ENCODE peak calls at places on chromosomes 1 and 21, in six cellular contexts. L, X, V, P, J and W are unnamed samples.
A peak's percentile ranks its signal among the peaks of the same experiment; 100 is the strongest.

GRCh38 chr21:26845066-26845749 is at the start of gene ADAMTS1:
- DNase-seq in L (peak; percentile 79), X (no peak), V (no peak), P (no peak), J (peak; percentile 68), W (peak; percentile 98)

GRCh38 chr1:243580072-243580471 is 270.0 kb downstream of the AKT3 start:
- DNase-seq in L (peak; percentile 83), X (no peak), V (no peak), P (no peak), J (no peak), W (no peak)

GRCh38 chr1:119784127-119784781 is 15.5 kb upstream of the HMGCS2 start:
- DNase-seq in L (peak; percentile 59), X (no peak), V (no peak), P (no peak), J (no peak), W (peak; percentile 88)

GRCh38 chr21:43760391-43760958 is 15.6 kb downstream of the CSTB start:
- DNase-seq in L (no peak), X (no peak), V (no peak), P (no peak), J (no peak), W (no peak)

GRCh38 chr21:29318354-29318753 is 19.6 kb downstream of the BACH1 start:
- DNase-seq in L (no peak), X (no peak), V (no peak), P (no peak), J (no peak), W (no peak)

GRCh38 chr1:194067772-194068171 is 881.4 kb upstream of the B3GALT2 start:
- DNase-seq in L (no peak), X (no peak), V (no peak), P (no peak), J (no peak), W (no peak)

GRCh38 chr1:177432897-177433296 is 262.1 kb downstream of the BRINP2 start:
- DNase-seq in L (no peak), X (no peak), V (no peak), P (no peak), J (no peak), W (no peak)

GRCh38 chr21:45506241-45506817 is 35.9 kb downstream of the SLC19A1 start:
- DNase-seq in L (no peak), X (no peak), V (no peak), P (no peak), J (no peak), W (no peak)

GRCh38 chr1:165612062-165612461 is 19.0 kb upstream of the MGST3 start:
- DNase-seq in L (no peak), X (no peak), V (no peak), P (no peak), J (no peak), W (no peak)

GRCh38 chr1:61254629-61255323 is 172.4 kb downstream of the NFIA start:
- DNase-seq in L (peak; percentile 20), X (no peak), V (no peak), P (no peak), J (peak; percentile 79), W (no peak)

GRCh38 chr1:33364578-33364945 is 43.7 kb upstream of the A3GALT2 start:
- DNase-seq in L (no peak), X (no peak), V (no peak), P (no peak), J (no peak), W (no peak)

GRCh38 chr1:54229281-54229891 is 29.4 kb downstream of the MRPL37 start:
- DNase-seq in L (peak; percentile 49), X (no peak), V (no peak), P (no peak), J (no peak), W (no peak)

GRCh38 chr1:38451541-38451993 is 405.0 kb upstream of the POU3F1 start:
- DNase-seq in L (no peak), X (no peak), V (no peak), P (no peak), J (peak; percentile 46), W (peak; percentile 79)

GRCh38 chr1:158329300-158329699 is 2.0 kb downstream of the CD1B start:
- DNase-seq in L (no peak), X (no peak), V (no peak), P (no peak), J (no peak), W (no peak)

GRCh38 chr1:146007048-146007784 is 10.8 kb upstream of the TXNIP start:
- DNase-seq in L (peak; percentile 37), X (peak; percentile 54), V (no peak), P (peak; percentile 63), J (peak; percentile 83), W (no peak)

GRCh38 chr1:96513136-96513535 is 208.4 kb upstream of the PTBP2 start:
- DNase-seq in L (no peak), X (no peak), V (no peak), P (no peak), J (peak; percentile 78), W (no peak)